ENCODE peak calls at places on chromosomes 3 and 15, in ten cellular contexts. One of them, this sample, is unnamed.

GRCh38 chr15:69663441-69663840 is 210.8 kb downstream of the RPLP1 start:
- DNase-seq in Calu3: no peak
- DNase-seq in GM13976: peak; percentile 7
- DNase-seq in astrocyte: no peak
- DNase-seq in NCI-H1436: no peak
- DNase-seq in A549: no peak
- DNase-seq in stimulated activated naive CD8-positive, alpha-beta T cell treated with anti-CD3 and anti-CD28 coated beads, Interleukin-15, amount 100 ng/mL, for 72 hours: no peak
- DNase-seq in GM12865: no peak
- DNase-seq in fibroblast of mammary gland: no peak
- DNase-seq in cardiac fibroblast: no peak
- DNase-seq in this sample: no peak

GRCh38 chr3:40639006-40639405 is 114.2 kb downstream of the ZNF621 start:
- DNase-seq in Calu3: no peak
- DNase-seq in GM13976: no peak
- DNase-seq in astrocyte: no peak
- DNase-seq in NCI-H1436: no peak
- DNase-seq in A549: no peak
- DNase-seq in stimulated activated naive CD8-positive, alpha-beta T cell treated with anti-CD3 and anti-CD28 coated beads, Interleukin-15, amount 100 ng/mL, for 72 hours: no peak
- DNase-seq in GM12865: no peak
- DNase-seq in fibroblast of mammary gland: no peak
- DNase-seq in cardiac fibroblast: no peak
- DNase-seq in this sample: no peak

GRCh38 chr15:82081904-82082810 is 36.3 kb upstream of the MEX3B start:
- DNase-seq in Calu3: no peak
- DNase-seq in GM13976: no peak
- DNase-seq in astrocyte: peak; percentile 97
- DNase-seq in NCI-H1436: no peak
- DNase-seq in A549: no peak
- DNase-seq in stimulated activated naive CD8-positive, alpha-beta T cell treated with anti-CD3 and anti-CD28 coated beads, Interleukin-15, amount 100 ng/mL, for 72 hours: no peak
- DNase-seq in GM12865: peak; percentile 38
- DNase-seq in fibroblast of mammary gland: peak; percentile 77
- DNase-seq in cardiac fibroblast: peak; percentile 74
- DNase-seq in this sample: no peak

GRCh38 chr3:72482589-72483249 is 365.5 kb downstream of the SHQ1 start:
- DNase-seq in Calu3: peak; percentile 48
- DNase-seq in GM13976: peak; percentile 63
- DNase-seq in astrocyte: peak; percentile 72
- DNase-seq in NCI-H1436: peak; percentile 2
- DNase-seq in A549: peak; percentile 51
- DNase-seq in stimulated activated naive CD8-positive, alpha-beta T cell treated with anti-CD3 and anti-CD28 coated beads, Interleukin-15, amount 100 ng/mL, for 72 hours: peak; percentile 38
- DNase-seq in GM12865: peak; percentile 80
- DNase-seq in fibroblast of mammary gland: peak; percentile 91
- DNase-seq in cardiac fibroblast: peak; percentile 84
- DNase-seq in this sample: peak; percentile 78

GRCh38 chr3:16183601-16184270 is 9.3 kb downstream of the GALNT15 start:
- DNase-seq in Calu3: no peak
- DNase-seq in GM13976: no peak
- DNase-seq in astrocyte: peak; percentile 93
- DNase-seq in NCI-H1436: no peak
- DNase-seq in A549: no peak
- DNase-seq in stimulated activated naive CD8-positive, alpha-beta T cell treated with anti-CD3 and anti-CD28 coated beads, Interleukin-15, amount 100 ng/mL, for 72 hours: no peak
- DNase-seq in GM12865: no peak
- DNase-seq in fibroblast of mammary gland: peak; percentile 96
- DNase-seq in cardiac fibroblast: peak; percentile 85
- DNase-seq in this sample: no peak

GRCh38 chr15:85527907-85528306 is 147.5 kb downstream of the AKAP13 start:
- DNase-seq in Calu3: peak; percentile 31
- DNase-seq in GM13976: no peak
- DNase-seq in astrocyte: peak; percentile 80
- DNase-seq in NCI-H1436: no peak
- DNase-seq in A549: no peak
- DNase-seq in stimulated activated naive CD8-positive, alpha-beta T cell treated with anti-CD3 and anti-CD28 coated beads, Interleukin-15, amount 100 ng/mL, for 72 hours: no peak
- DNase-seq in GM12865: no peak
- DNase-seq in fibroblast of mammary gland: peak; percentile 69
- DNase-seq in cardiac fibroblast: peak; percentile 93
- DNase-seq in this sample: no peak

GRCh38 chr3:114449271-114450007 is 155.6 kb downstream of the TIGIT start:
- DNase-seq in Calu3: no peak
- DNase-seq in GM13976: no peak
- DNase-seq in astrocyte: no peak
- DNase-seq in NCI-H1436: no peak
- DNase-seq in A549: no peak
- DNase-seq in stimulated activated naive CD8-positive, alpha-beta T cell treated with anti-CD3 and anti-CD28 coated beads, Interleukin-15, amount 100 ng/mL, for 72 hours: no peak
- DNase-seq in GM12865: peak; percentile 72
- DNase-seq in fibroblast of mammary gland: peak; percentile 48
- DNase-seq in cardiac fibroblast: no peak
- DNase-seq in this sample: no peak

GRCh38 chr3:22269827-22270226 is 518.8 kb upstream of the ZNF385D start:
- DNase-seq in Calu3: peak; percentile 2
- DNase-seq in GM13976: no peak
- DNase-seq in astrocyte: peak; percentile 16
- DNase-seq in NCI-H1436: no peak
- DNase-seq in A549: no peak
- DNase-seq in stimulated activated naive CD8-positive, alpha-beta T cell treated with anti-CD3 and anti-CD28 coated beads, Interleukin-15, amount 100 ng/mL, for 72 hours: no peak
- DNase-seq in GM12865: no peak
- DNase-seq in fibroblast of mammary gland: peak; percentile 65
- DNase-seq in cardiac fibroblast: peak; percentile 71
- DNase-seq in this sample: no peak

GRCh38 chr15:63091679-63092078 is 30.0 kb upstream of the LACTB start:
- DNase-seq in Calu3: no peak
- DNase-seq in GM13976: no peak
- DNase-seq in astrocyte: no peak
- DNase-seq in NCI-H1436: no peak
- DNase-seq in A549: no peak
- DNase-seq in stimulated activated naive CD8-positive, alpha-beta T cell treated with anti-CD3 and anti-CD28 coated beads, Interleukin-15, amount 100 ng/mL, for 72 hours: no peak
- DNase-seq in GM12865: no peak
- DNase-seq in fibroblast of mammary gland: no peak
- DNase-seq in cardiac fibroblast: no peak
- DNase-seq in this sample: no peak

GRCh38 chr3:116770815-116771450 is 61.4 kb downstream of the TUSC7 start:
- DNase-seq in Calu3: peak; percentile 77
- DNase-seq in GM13976: peak; percentile 42
- DNase-seq in astrocyte: peak; percentile 56
- DNase-seq in NCI-H1436: peak; percentile 87
- DNase-seq in A549: peak; percentile 27
- DNase-seq in stimulated activated naive CD8-positive, alpha-beta T cell treated with anti-CD3 and anti-CD28 coated beads, Interleukin-15, amount 100 ng/mL, for 72 hours: peak; percentile 20
- DNase-seq in GM12865: peak; percentile 78
- DNase-seq in fibroblast of mammary gland: peak; percentile 78
- DNase-seq in cardiac fibroblast: peak; percentile 84
- DNase-seq in this sample: peak; percentile 55

GRCh38 chr3:194257030-194257657 is 94.0 kb downstream of the CPN2 start:
- DNase-seq in Calu3: no peak
- DNase-seq in GM13976: no peak
- DNase-seq in astrocyte: no peak
- DNase-seq in NCI-H1436: no peak
- DNase-seq in A549: no peak
- DNase-seq in stimulated activated naive CD8-positive, alpha-beta T cell treated with anti-CD3 and anti-CD28 coated beads, Interleukin-15, amount 100 ng/mL, for 72 hours: no peak
- DNase-seq in GM12865: no peak
- DNase-seq in fibroblast of mammary gland: no peak
- DNase-seq in cardiac fibroblast: no peak
- DNase-seq in this sample: no peak

GRCh38 chr15:40441012-40441735 is 421 bp downstream of the BAHD1 start:
- DNase-seq in Calu3: no peak
- DNase-seq in GM13976: no peak
- DNase-seq in astrocyte: no peak
- DNase-seq in NCI-H1436: no peak
- DNase-seq in A549: peak; percentile 48
- DNase-seq in stimulated activated naive CD8-positive, alpha-beta T cell treated with anti-CD3 and anti-CD28 coated beads, Interleukin-15, amount 100 ng/mL, for 72 hours: no peak
- DNase-seq in GM12865: no peak
- DNase-seq in fibroblast of mammary gland: no peak
- DNase-seq in cardiac fibroblast: no peak
- DNase-seq in this sample: no peak

GRCh38 chr3:194404365-194405140 is 5.5 kb upstream of the GP5 start:
- DNase-seq in Calu3: peak; percentile 72
- DNase-seq in GM13976: no peak
- DNase-seq in astrocyte: peak; percentile 9
- DNase-seq in NCI-H1436: peak; percentile 67
- DNase-seq in A549: no peak
- DNase-seq in stimulated activated naive CD8-positive, alpha-beta T cell treated with anti-CD3 and anti-CD28 coated beads, Interleukin-15, amount 100 ng/mL, for 72 hours: no peak
- DNase-seq in GM12865: peak; percentile 58
- DNase-seq in fibroblast of mammary gland: peak; percentile 65
- DNase-seq in cardiac fibroblast: peak; percentile 77
- DNase-seq in this sample: no peak

GRCh38 chr15:70096975-70097336 is 761 bp downstream of the TLE3 start:
- DNase-seq in Calu3: no peak
- DNase-seq in GM13976: no peak
- DNase-seq in astrocyte: no peak
- DNase-seq in NCI-H1436: no peak
- DNase-seq in A549: peak; percentile 40
- DNase-seq in stimulated activated naive CD8-positive, alpha-beta T cell treated with anti-CD3 and anti-CD28 coated beads, Interleukin-15, amount 100 ng/mL, for 72 hours: peak; percentile 48
- DNase-seq in GM12865: peak; percentile 27
- DNase-seq in fibroblast of mammary gland: no peak
- DNase-seq in cardiac fibroblast: no peak
- DNase-seq in this sample: no peak

GRCh38 chr3:36372534-36372935 is 7.8 kb upstream of the STAC start:
- DNase-seq in Calu3: no peak
- DNase-seq in GM13976: no peak
- DNase-seq in astrocyte: peak; percentile 93
- DNase-seq in NCI-H1436: no peak
- DNase-seq in A549: no peak
- DNase-seq in stimulated activated naive CD8-positive, alpha-beta T cell treated with anti-CD3 and anti-CD28 coated beads, Interleukin-15, amount 100 ng/mL, for 72 hours: no peak
- DNase-seq in GM12865: no peak
- DNase-seq in fibroblast of mammary gland: peak; percentile 55
- DNase-seq in cardiac fibroblast: peak; percentile 60
- DNase-seq in this sample: no peak

GRCh38 chr3:107117922-107118576 is 259.2 kb upstream of the CCDC54 start:
- DNase-seq in Calu3: peak; percentile 59
- DNase-seq in GM13976: peak; percentile 61
- DNase-seq in astrocyte: peak; percentile 70
- DNase-seq in NCI-H1436: peak; percentile 32
- DNase-seq in A549: peak; percentile 34
- DNase-seq in stimulated activated naive CD8-positive, alpha-beta T cell treated with anti-CD3 and anti-CD28 coated beads, Interleukin-15, amount 100 ng/mL, for 72 hours: no peak
- DNase-seq in GM12865: peak; percentile 55
- DNase-seq in fibroblast of mammary gland: peak; percentile 86
- DNase-seq in cardiac fibroblast: peak; percentile 91
- DNase-seq in this sample: no peak

GRCh38 chr3:123180791-123181190 is 21.0 kb upstream of the SEC22A start:
- DNase-seq in Calu3: no peak
- DNase-seq in GM13976: no peak
- DNase-seq in astrocyte: no peak
- DNase-seq in NCI-H1436: no peak
- DNase-seq in A549: no peak
- DNase-seq in stimulated activated naive CD8-positive, alpha-beta T cell treated with anti-CD3 and anti-CD28 coated beads, Interleukin-15, amount 100 ng/mL, for 72 hours: no peak
- DNase-seq in GM12865: no peak
- DNase-seq in fibroblast of mammary gland: no peak
- DNase-seq in cardiac fibroblast: no peak
- DNase-seq in this sample: no peak

GRCh38 chr15:53791616-53792015 is 32.2 kb upstream of the WDR72 start:
- DNase-seq in Calu3: peak; percentile 54
- DNase-seq in GM13976: no peak
- DNase-seq in astrocyte: no peak
- DNase-seq in NCI-H1436: no peak
- DNase-seq in A549: no peak
- DNase-seq in stimulated activated naive CD8-positive, alpha-beta T cell treated with anti-CD3 and anti-CD28 coated beads, Interleukin-15, amount 100 ng/mL, for 72 hours: no peak
- DNase-seq in GM12865: no peak
- DNase-seq in fibroblast of mammary gland: no peak
- DNase-seq in cardiac fibroblast: no peak
- DNase-seq in this sample: no peak

GRCh38 chr15:78685157-78685830 is 44.3 kb upstream of the CHRNB4 start:
- DNase-seq in Calu3: no peak
- DNase-seq in GM13976: no peak
- DNase-seq in astrocyte: no peak
- DNase-seq in NCI-H1436: no peak
- DNase-seq in A549: no peak
- DNase-seq in stimulated activated naive CD8-positive, alpha-beta T cell treated with anti-CD3 and anti-CD28 coated beads, Interleukin-15, amount 100 ng/mL, for 72 hours: no peak
- DNase-seq in GM12865: no peak
- DNase-seq in fibroblast of mammary gland: no peak
- DNase-seq in cardiac fibroblast: no peak
- DNase-seq in this sample: no peak

GRCh38 chr3:55771503-55771902 is 284.4 kb upstream of the WNT5A start:
- DNase-seq in Calu3: no peak
- DNase-seq in GM13976: no peak
- DNase-seq in astrocyte: no peak
- DNase-seq in NCI-H1436: no peak
- DNase-seq in A549: no peak
- DNase-seq in stimulated activated naive CD8-positive, alpha-beta T cell treated with anti-CD3 and anti-CD28 coated beads, Interleukin-15, amount 100 ng/mL, for 72 hours: no peak
- DNase-seq in GM12865: no peak
- DNase-seq in fibroblast of mammary gland: no peak
- DNase-seq in cardiac fibroblast: no peak
- DNase-seq in this sample: no peak

This sample was measured in psoas muscle.